ENCODE peak calls at places on chromosomes 6 and 20, in seven cellular contexts. U is cardiac fibroblast, L is choroid plexus epithelial cell, G is left lung, T is fibroblast of mammary gland, V is pancreas, Y is A549. O is an unnamed sample.

GRCh38 chr6:19968201-19968600 is 131.0 kb downstream of the ID4 start:
- DNase-seq in T (no peak), V (no peak), L (no peak), Y (no peak), G (no peak), U (no peak), O (no peak)

GRCh38 chr6:82741996-82742385 is 323.6 kb downstream of the UBE3D start:
- DNase-seq in V (no peak), Y (no peak), G (no peak), L (no peak), U (no peak), T (no peak), O (no peak)

GRCh38 chr6:99579781-99580180 is 11.3 kb upstream of the CCNC start:
- DNase-seq in L (no peak), U (no peak), G (no peak), Y (no peak), V (no peak), T (no peak), O (no peak)

GRCh38 chr6:56486681-56487080 is 156.0 kb downstream of the DST start:
- DNase-seq in Y (no peak), L (no peak), U (no peak), V (no peak), G (no peak), T (no peak), O (no peak)

GRCh38 chr20:4919047-4919704 is 82.1 kb downstream of the SLC23A2 start:
- DNase-seq in V (no peak), Y (no peak), U (no peak), G (no peak), L (no peak), T (no peak), O (no peak)

GRCh38 chr6:131937219-131937618 is 14.0 kb downstream of the CCN2 start:
- DNase-seq in G (no peak), L (no peak), V (no peak), U (peak; percentile 32), T (peak; percentile 64), Y (no peak), O (no peak)

GRCh38 chr6:121183742-121184141 is 150.5 kb downstream of the TBC1D32 start:
- DNase-seq in Y (no peak), G (no peak), L (no peak), T (no peak), U (no peak), V (no peak), O (no peak)

GRCh38 chr6:47780510-47781356 is 1.1 kb upstream of the OPN5 start:
- DNase-seq in U (peak; percentile 82), L (peak; percentile 80), V (no peak), Y (peak; percentile 57), G (no peak), T (peak; percentile 73), O (peak; percentile 52)

GRCh38 chr6:145112711-145113148 is 622.6 kb downstream of the EPM2A start:
- DNase-seq in Y (no peak), V (no peak), L (peak; percentile 4), T (peak; percentile 5), G (no peak), U (peak; percentile 3), O (no peak)

GRCh38 chr6:110557226-110557625 is 80.8 kb upstream of the SLC22A16 start:
- DNase-seq in G (no peak), V (no peak), U (no peak), L (no peak), T (no peak), Y (no peak), O (no peak)

GRCh38 chr6:134686071-134686470 is 263.8 kb downstream of the ALDH8A1 start:
- DNase-seq in V (no peak), L (no peak), U (peak; percentile 54), T (peak; percentile 96), Y (no peak), G (no peak), O (peak; percentile 83)

GRCh38 chr6:14934011-14934410 is 311.9 kb upstream of the JARID2 start:
- DNase-seq in T (no peak), V (no peak), U (no peak), Y (no peak), L (no peak), G (no peak), O (no peak)

GRCh38 chr20:51750770-51751388 is 17.3 kb downstream of the ATP9A start:
- DNase-seq in U (no peak), G (no peak), V (no peak), Y (no peak), L (no peak), T (no peak), O (no peak)

GRCh38 chr6:31956796-31957195 is 2.0 kb downstream of the NELFE start:
- DNase-seq in G (peak; percentile 3), Y (no peak), U (no peak), L (no peak), T (no peak), V (no peak), O (no peak)

GRCh38 chr20:63397155-63397843 is 36.1 kb upstream of the CHRNA4 start:
- DNase-seq in U (no peak), V (no peak), T (no peak), Y (no peak), G (no peak), L (no peak), O (no peak)

GRCh38 chr6:98894810-98895209 is 52.9 kb downstream of the FBXL4 start:
- DNase-seq in U (peak; percentile 64), L (peak; percentile 55), T (peak; percentile 31), Y (no peak), G (no peak), V (no peak), O (peak; percentile 19)

GRCh38 chr6:8579372-8579771 is 144.0 kb upstream of the SLC35B3 start:
- DNase-seq in T (no peak), L (peak; percentile 9), U (no peak), V (no peak), Y (no peak), G (no peak), O (no peak)

GRCh38 chr6:52595000-52595795 is 18.3 kb upstream of the TRAM2 start:
- DNase-seq in Y (no peak), V (no peak), L (peak; percentile 97), T (peak; percentile 95), G (no peak), U (peak; percentile 97), O (peak; percentile 95)

GRCh38 chr6:151303231-151303630 is 63.5 kb downstream of the AKAP12 start:
- DNase-seq in T (no peak), V (no peak), G (no peak), Y (no peak), L (no peak), U (no peak), O (no peak)
- H3K4me3 ChIP-seq in T (no peak overlapping the region), V (no peak overlapping the region), G (no peak overlapping the region), Y (no peak overlapping the region), L (no peak overlapping the region), U (no peak overlapping the region), O (no peak overlapping the region)

GRCh38 chr6:21461844-21462518 is 131.6 kb upstream of the SOX4 start:
- DNase-seq in Y (no peak), V (no peak), L (no peak), T (no peak), U (no peak), G (no peak), O (no peak)

GRCh38 chr6:21457647-21458046 is 135.9 kb upstream of the SOX4 start:
- DNase-seq in L (no peak), V (no peak), Y (no peak), G (no peak), T (no peak), U (no peak), O (no peak)

GRCh38 chr6:21462519-21462852 is 131.1 kb upstream of the SOX4 start:
- DNase-seq in V (no peak), T (no peak), G (no peak), U (no peak), L (no peak), Y (no peak), O (no peak)

GRCh38 chr6:21455071-21455470 is 138.5 kb upstream of the SOX4 start:
- DNase-seq in U (peak; percentile 22), T (peak; percentile 10), L (peak; percentile 82), G (no peak), Y (no peak), V (no peak), O (no peak)

GRCh38 chr6:21459646-21460045 is 133.9 kb upstream of the SOX4 start:
- DNase-seq in L (no peak), T (no peak), U (no peak), Y (no peak), V (no peak), G (no peak), O (no peak)
- H3K4me3 ChIP-seq in L (no peak overlapping the region), T (no peak overlapping the region), U (no peak overlapping the region), Y (no peak overlapping the region), V (no peak overlapping the region), G (no peak overlapping the region), O (no peak overlapping the region)

GRCh38 chr6:42704251-42704936 is 18.0 kb downstream of the PRPH2 start:
- DNase-seq in G (no peak), U (no peak), V (peak; percentile 68), T (peak; percentile 26), L (peak; percentile 62), Y (no peak), O (no peak)
- H3K4me3 ChIP-seq in G (no peak overlapping the region), U (peak overlapping the region; percentile 47), V (peak overlapping the region; percentile 16), T (peak overlapping the region; percentile 28), L (peak overlapping the region; percentile 61), Y (no peak overlapping the region), O (no peak overlapping the region)

GRCh38 chr6:24126586-24127192 is 674 bp downstream of the NRSN1 start:
- DNase-seq in U (peak; percentile 53), G (no peak), Y (peak; percentile 19), V (no peak), L (peak; percentile 78), T (peak; percentile 55), O (peak; percentile 9)
- H3K4me3 ChIP-seq in U (no peak overlapping the region), G (no peak overlapping the region), Y (no peak overlapping the region), V (no peak overlapping the region), L (no peak overlapping the region), T (no peak overlapping the region), O (no peak overlapping the region)

GRCh38 chr6:148765878-148766808 is 19.3 kb downstream of the UST start:
- DNase-seq in U (no peak), T (no peak), G (no peak), V (no peak), Y (no peak), L (no peak), O (no peak)
- H3K4me3 ChIP-seq in U (no peak overlapping the region), T (no peak overlapping the region), G (no peak overlapping the region), V (no peak overlapping the region), Y (no peak overlapping the region), L (no peak overlapping the region), O (no peak overlapping the region)

GRCh38 chr20:59163641-59164530 is at the start of gene ZNF831:
- DNase-seq in G (no peak), Y (no peak), U (no peak), L (no peak), V (no peak), T (no peak), O (no peak)
- H3K4me3 ChIP-seq in G (no peak within 1 kb of the TSS), Y (no peak within 1 kb of the TSS), U (no peak within 1 kb of the TSS), L (no peak within 1 kb of the TSS), V (no peak within 1 kb of the TSS), T (no peak within 1 kb of the TSS), O (no peak within 1 kb of the TSS)

GRCh38 chr6:74606488-74607135 is 599.2 kb downstream of the COL12A1 start:
- DNase-seq in G (no peak), T (peak; percentile 95), V (no peak), Y (peak; percentile 59), L (peak; percentile 95), U (peak; percentile 98), O (peak; percentile 56)
- H3K4me3 ChIP-seq in G (no peak overlapping the region), T (no peak overlapping the region), V (no peak overlapping the region), Y (no peak overlapping the region), L (no peak overlapping the region), U (no peak overlapping the region), O (no peak overlapping the region)